ENCODE peak calls at places on chromosomes 1 and 21, in seven cellular contexts. H is K562, E is SK-N-SH, R is HCT116, I is GM12878, L is HepG2, Z is H1. W is an unnamed sample.

GRCh38 chr21:27371688-27372331 is 404.9 kb upstream of the ADAMTS5 start:
- DNase-seq in Z (no peak), L (no peak), R (no peak), I (no peak), H (no peak), E (no peak), W (no peak)

GRCh38 chr1:19703280-19703679 is 38.6 kb downstream of the HTR6 start:
- DNase-seq in E (no peak), L (no peak), R (no peak), H (no peak), I (no peak), Z (no peak), W (no peak)

GRCh38 chr1:200075938-200076546 is 48.5 kb downstream of the NR5A2 start:
- DNase-seq in I (no peak), L (peak), E (no peak), R (peak), Z (no peak), H (no peak), W (peak)

GRCh38 chr1:7060826-7061225 is 275.6 kb downstream of the CAMTA1 start:
- DNase-seq in Z (no peak), I (no peak), R (no peak), E (no peak), H (no peak), L (no peak), W (no peak)

GRCh38 chr1:232923739-232924386 is 26.5 kb upstream of the NTPCR start:
- DNase-seq in I (peak), H (no peak), E (no peak), Z (no peak), R (no peak), L (no peak), W (no peak)

GRCh38 chr1:25926731-25927496 is 20.7 kb upstream of the STMN1 start:
- DNase-seq in I (no peak), E (peak), Z (peak), H (no peak), L (no peak), R (no peak), W (no peak)

GRCh38 chr21:20971296-20971921 is 26.8 kb upstream of the NCAM2 start:
- DNase-seq in L (peak), H (peak), I (no peak), Z (no peak), R (no peak), E (peak), W (peak)

GRCh38 chr1:168719306-168720111 is 9.5 kb downstream of the DPT start:
- DNase-seq in L (peak), Z (no peak), R (peak), H (no peak), E (no peak), I (peak), W (no peak)

GRCh38 chr1:147208619-147209018 is 16.5 kb downstream of the FMO5 start:
- DNase-seq in H (no peak), I (no peak), R (no peak), Z (no peak), L (no peak), E (no peak), W (no peak)

GRCh38 chr1:37449936-37450335 is 24.4 kb upstream of the ZC3H12A start:
- DNase-seq in Z (no peak), L (no peak), R (no peak), E (no peak), I (no peak), H (no peak), W (no peak)

GRCh38 chr1:41758904-41759548 is 159.7 kb downstream of the HIVEP3 start:
- DNase-seq in H (no peak), I (no peak), E (no peak), Z (no peak), L (no peak), R (no peak), W (no peak)

GRCh38 chr1:155715777-155716176 is 26.9 kb downstream of the DAP3 start:
- DNase-seq in H (no peak), E (no peak), Z (no peak), I (no peak), L (no peak), R (no peak), W (no peak)

GRCh38 chr1:32394890-32395415 is 712 bp upstream of the BSDC1 start:
- DNase-seq in L (peak), Z (no peak), E (no peak), H (no peak), R (no peak), I (no peak), W (no peak)

GRCh38 chr1:218665216-218665615 is 320.1 kb downstream of the TGFB2 start:
- DNase-seq in L (no peak), I (no peak), H (no peak), E (no peak), Z (no peak), R (no peak), W (peak)

GRCh38 chr1:22500476-22500875 is 48.8 kb downstream of the ZBTB40 start:
- DNase-seq in Z (no peak), H (no peak), L (no peak), E (no peak), R (peak), I (no peak), W (peak)

GRCh38 chr1:52477876-52478275 is 73.5 kb downstream of the PRPF38A start:
- DNase-seq in R (no peak), E (no peak), H (no peak), Z (no peak), I (no peak), L (peak), W (no peak)

GRCh38 chr21:39176312-39176711 is 6.9 kb downstream of the PSMG1 start:
- DNase-seq in H (no peak), R (no peak), I (no peak), L (no peak), Z (no peak), E (no peak), W (no peak)

GRCh38 chr1:11782127-11782708 is 20.2 kb downstream of the C1orf167 start:
- DNase-seq in Z (no peak), R (no peak), H (no peak), E (no peak), L (no peak), I (no peak), W (no peak)

GRCh38 chr1:12615166-12615915 is 2.7 kb downstream of the DHRS3 start:
- DNase-seq in H (no peak), Z (no peak), I (no peak), R (no peak), E (no peak), L (no peak), W (no peak)

GRCh38 chr1:110880708-110881374 is 7.9 kb downstream of the CD53 start:
- DNase-seq in I (no peak), R (no peak), Z (no peak), E (no peak), H (peak), L (no peak), W (no peak)

GRCh38 chr1:110878993-110879392 is 6.0 kb downstream of the CD53 start:
- DNase-seq in Z (no peak), E (no peak), I (no peak), H (no peak), L (no peak), R (no peak), W (no peak)

GRCh38 chr1:110877776-110878175 is 4.8 kb downstream of the CD53 start:
- DNase-seq in R (no peak), L (no peak), I (no peak), H (no peak), Z (no peak), E (no peak), W (no peak)

GRCh38 chr1:110877364-110877763 is 4.4 kb downstream of the CD53 start:
- DNase-seq in L (no peak), E (no peak), H (no peak), I (no peak), Z (no peak), R (no peak), W (no peak)

GRCh38 chr1:110879758-110880606 is 7.0 kb downstream of the CD53 start:
- DNase-seq in E (no peak), Z (no peak), R (no peak), H (peak), I (peak), L (no peak), W (peak)
- TF ChIP-seq JUND in E (no peak), Z (no peak), R (peak), H (peak), I (no peak), L (no peak), W (no peak)

DNA sequence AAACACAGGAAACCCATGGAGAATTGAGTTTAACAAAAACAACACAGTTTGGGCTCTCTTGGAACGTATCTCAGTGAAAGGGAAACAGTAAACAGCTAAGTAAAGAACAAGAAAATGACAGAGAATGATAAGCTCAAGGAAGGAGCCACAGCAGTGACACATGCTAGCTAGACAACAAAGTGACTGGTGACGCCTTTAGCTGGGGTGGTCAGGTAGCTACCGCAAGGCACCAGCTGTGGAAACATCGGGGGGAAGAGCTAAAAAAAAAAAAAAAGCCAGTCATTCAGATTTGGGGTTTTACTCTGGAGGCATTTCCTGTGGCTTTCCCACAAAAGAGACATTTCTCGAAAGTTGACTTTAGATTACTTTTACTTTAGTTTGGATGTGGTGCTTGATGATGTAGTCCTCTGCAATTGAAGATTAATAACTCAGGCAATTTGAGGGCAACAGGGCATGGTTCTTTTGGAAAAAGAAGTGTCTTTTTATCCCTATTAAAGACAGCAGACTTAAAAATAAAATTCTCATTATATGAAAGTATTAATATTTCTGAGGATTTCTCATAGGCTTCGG is 2.1 kb downstream of the FHAD1 start:
- DNase-seq in I (no peak), R (no peak), H (no peak), Z (no peak), L (no peak), E (no peak), W (no peak)
- TF ChIP-seq JUND in I (no peak), R (no peak), H (no peak), Z (no peak), L (no peak), E (no peak), W (no peak)

DNA sequence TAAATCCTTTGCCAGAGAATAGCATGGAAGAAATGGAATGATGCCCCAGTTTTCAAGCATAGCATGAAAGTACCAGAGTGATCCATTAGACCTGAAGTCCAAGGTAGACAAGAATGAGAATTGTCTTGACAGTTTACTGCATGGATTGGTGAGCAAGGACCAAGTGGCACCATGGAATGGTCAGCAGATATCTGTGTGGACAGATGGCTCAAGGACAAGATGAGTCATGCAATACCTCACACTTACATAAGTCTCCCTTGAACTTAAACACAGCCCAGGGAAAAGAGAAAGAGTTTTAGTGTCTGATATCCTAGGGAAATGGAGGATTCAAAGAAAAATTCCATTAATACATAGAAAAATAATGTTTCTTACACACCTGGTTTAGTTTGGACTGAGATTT is 195.2 kb downstream of the MRPL39 start:
- DNase-seq in E (no peak), I (no peak), L (no peak), H (no peak), Z (no peak), R (no peak), W (no peak)
- TF ChIP-seq JUND in E (no peak), I (no peak), L (no peak), H (no peak), Z (no peak), R (no peak), W (no peak)

DNA sequence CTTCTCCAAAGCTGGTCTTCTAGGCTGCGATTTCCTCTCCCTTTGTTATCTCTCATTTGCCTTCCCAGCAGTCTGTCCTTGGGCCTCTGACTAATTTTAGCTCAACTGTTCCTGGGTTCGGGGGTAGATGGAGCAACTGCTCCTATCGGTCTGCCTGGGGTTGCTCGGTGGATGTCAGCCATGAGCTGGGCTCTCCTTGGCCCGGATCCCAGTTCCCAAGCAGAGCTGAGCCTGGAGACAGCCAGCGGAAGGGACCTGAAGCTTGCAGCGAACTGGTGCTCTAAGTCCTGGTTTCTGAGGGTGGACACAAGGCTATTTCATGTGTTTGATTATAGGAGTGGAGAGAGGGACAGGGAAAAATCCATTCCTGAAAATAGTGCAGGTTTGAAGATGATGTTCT is 423.0 kb downstream of the RPS6KC1 start:
- DNase-seq in L (peak), R (no peak), E (no peak), I (no peak), H (peak), Z (no peak), W (no peak)
- TF ChIP-seq JUND in L (no peak), R (no peak), E (no peak), I (no peak), H (no peak), Z (no peak), W (no peak)

GRCh38 chr1:166129006-166129405 is 37.8 kb downstream of the FAM78B start:
- DNase-seq in R (no peak), E (no peak), I (no peak), H (no peak), Z (no peak), L (no peak), W (no peak)

GRCh38 chr1:166133857-166134256 is 32.9 kb downstream of the FAM78B start:
- DNase-seq in Z (no peak), L (no peak), R (no peak), E (no peak), H (no peak), I (no peak), W (no peak)

GRCh38 chr1:166136252-166136651 is 30.5 kb downstream of the FAM78B start:
- DNase-seq in Z (no peak), R (no peak), I (no peak), L (no peak), H (no peak), E (peak), W (no peak)

GRCh38 chr1:166133276-166133841 is 33.4 kb downstream of the FAM78B start:
- DNase-seq in Z (no peak), H (peak), R (peak), I (no peak), E (no peak), L (no peak), W (no peak)

DNA sequence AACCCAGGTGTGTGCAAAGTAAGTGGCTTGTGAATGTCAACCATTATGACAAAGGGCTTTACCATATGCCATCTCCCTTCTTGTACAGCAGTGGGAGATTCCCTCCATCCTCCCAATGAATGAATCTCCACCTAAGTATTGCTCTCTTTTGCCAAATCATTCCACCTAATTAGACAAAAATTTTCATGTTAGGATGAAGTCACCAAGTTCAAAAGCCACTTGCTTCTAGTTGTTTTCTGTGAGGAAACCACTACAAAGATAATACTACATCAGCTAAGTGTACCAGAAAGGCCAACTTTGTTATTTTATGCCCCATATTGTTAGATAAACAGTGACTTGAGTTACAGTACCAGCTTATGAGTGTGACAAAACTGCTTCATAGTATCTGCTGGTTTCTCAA is 34.3 kb downstream of the FAM78B start:
- DNase-seq in E (no peak), Z (no peak), L (no peak), I (no peak), R (no peak), H (no peak), W (no peak)
- TF ChIP-seq JUND in E (no peak), Z (no peak), L (no peak), I (no peak), R (no peak), H (no peak), W (no peak)

DNA sequence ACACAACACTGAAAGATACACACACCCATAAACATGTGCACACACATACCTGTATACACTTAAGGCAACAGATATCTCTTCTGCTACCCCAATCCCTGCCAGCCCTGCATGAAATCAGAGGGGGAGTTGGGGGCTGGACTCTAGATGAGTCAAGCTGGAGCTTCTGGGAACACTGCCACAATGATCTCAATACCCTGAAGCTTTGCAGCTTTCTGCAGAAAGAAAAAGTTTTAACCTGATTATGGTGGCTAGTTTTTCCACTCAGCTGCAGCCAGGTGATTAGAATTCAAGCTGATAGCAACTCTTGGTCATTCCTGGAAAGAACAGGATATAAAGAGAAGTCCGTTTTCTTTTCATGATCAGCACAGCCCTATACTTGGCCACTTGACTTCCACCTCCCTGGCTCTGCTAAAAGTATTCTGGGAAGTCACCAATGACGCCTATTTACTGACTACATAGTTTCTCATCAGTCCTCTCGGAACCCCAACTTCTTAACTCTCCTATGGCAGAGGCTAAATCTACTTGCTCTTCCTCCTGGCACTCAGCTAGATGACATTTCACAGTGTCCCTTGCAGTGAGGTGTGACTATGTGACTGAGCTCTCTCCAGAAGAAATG is 20.7 kb upstream of the DNASE2B start:
- DNase-seq in R (no peak), Z (no peak), H (no peak), L (no peak), E (no peak), I (no peak), W (no peak)
- TF ChIP-seq JUND in R (no peak), Z (no peak), H (no peak), L (no peak), E (peak), I (no peak), W (no peak)

DNA sequence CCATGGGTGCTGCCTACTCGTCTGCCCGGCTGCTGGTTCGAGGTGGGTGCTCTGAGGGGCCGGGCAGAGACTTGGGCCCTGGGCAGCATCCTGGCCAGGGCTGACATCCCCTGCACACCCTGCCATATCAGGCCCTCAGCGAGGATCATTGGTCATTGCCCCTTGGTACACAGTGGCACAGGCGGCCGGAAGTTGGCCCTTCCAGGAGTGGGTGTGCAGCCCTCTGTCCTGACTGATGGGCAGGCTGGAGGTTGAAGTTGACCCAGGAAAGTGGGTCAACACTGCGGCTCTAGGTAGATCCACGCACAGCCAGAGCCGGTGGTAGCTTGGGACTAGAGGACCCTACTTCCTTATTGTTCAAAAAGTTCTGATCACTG is 72.9 kb downstream of the TRIM11 start:
- DNase-seq in H (no peak), E (no peak), R (no peak), L (no peak), Z (no peak), I (no peak), W (no peak)
- TF ChIP-seq JUND in H (no peak), E (no peak), R (no peak), L (no peak), Z (no peak), I (no peak), W (no peak)

GRCh38 chr1:29156543-29157268 is 25.0 kb downstream of the SRSF4 start:
- DNase-seq in R (no peak), L (no peak), Z (no peak), H (peak), E (no peak), I (no peak), W (no peak)
- TF ChIP-seq JUND in R (no peak), L (no peak), Z (no peak), H (peak), E (no peak), I (no peak), W (no peak)